ENCODE peak calls at places on chromosome 11, in eight cellular contexts. D is K562, F is heart right ventricle, Y is IMR-90, O is esophagus squamous epithelium, N is AG04450, X is gastrocnemius medialis, M is body of pancreas. R is an unnamed sample.

GRCh38 chr11:29448246-29448877 is 568.5 kb downstream of the KCNA4 start:
- DNase-seq in D (no peak), F (no peak), Y (peak), O (no peak), N (no peak), X (no peak), M (no peak), R (no peak)

GRCh38 chr11:70021586-70021985 is 56.5 kb upstream of the ANO1 start:
- DNase-seq in D (no peak), F (no peak), Y (no peak), O (no peak), N (no peak), X (no peak), M (no peak), R (no peak)

GRCh38 chr11:47837292-47837691 is 10.9 kb downstream of the NUP160 start:
- DNase-seq in D (no peak), F (no peak), Y (no peak), O (no peak), N (no peak), X (no peak), M (peak), R (no peak)

GRCh38 chr11:107702109-107702660 is 9.7 kb downstream of the SLN start:
- DNase-seq in D (no peak), F (no peak), Y (no peak), O (no peak), N (no peak), X (no peak), M (no peak), R (no peak)

GRCh38 chr11:113446938-113447337 is 28.3 kb downstream of the DRD2 start:
- DNase-seq in D (no peak), F (no peak), Y (no peak), O (no peak), N (no peak), X (no peak), M (no peak), R (peak)

GRCh38 chr11:45076761-45077160 is 69.7 kb upstream of the PRDM11 start:
- DNase-seq in D (no peak), F (no peak), Y (no peak), O (no peak), N (no peak), X (no peak), M (no peak), R (no peak)

GRCh38 chr11:120017582-120017981 is 120.3 kb downstream of the TRIM29 start:
- DNase-seq in D (no peak), F (no peak), Y (no peak), O (no peak), N (no peak), X (no peak), M (no peak), R (no peak)

GRCh38 chr11:96943970-96944369 is 554.2 kb downstream of the JRKL start:
- DNase-seq in D (no peak), F (no peak), Y (no peak), O (no peak), N (no peak), X (no peak), M (no peak), R (no peak)

GRCh38 chr11:59802639-59803176 is 7.9 kb downstream of the MRPL16 start:
- DNase-seq in D (peak), F (no peak), Y (peak), O (no peak), N (no peak), X (no peak), M (peak), R (peak)

GRCh38 chr11:16805942-16806341 is 67.5 kb downstream of the C11orf58 start:
- DNase-seq in D (no peak), F (no peak), Y (peak), O (no peak), N (no peak), X (no peak), M (no peak), R (no peak)

GRCh38 chr11:10844364-10844763 is 13.5 kb downstream of the ZBED5 start:
- DNase-seq in D (no peak), F (no peak), Y (peak), O (no peak), N (no peak), X (no peak), M (no peak), R (no peak)

GRCh38 chr11:91527380-91528030 is 697.1 kb upstream of the FAT3 start:
- DNase-seq in D (no peak), F (no peak), Y (no peak), O (no peak), N (no peak), X (no peak), M (no peak), R (no peak)

GRCh38 chr11:45180888-45181594 is 34.6 kb downstream of the PRDM11 start:
- DNase-seq in D (peak), F (peak), Y (peak), O (no peak), N (no peak), X (no peak), M (peak), R (peak)

GRCh38 chr11:80188228-80188627 is 747.4 kb upstream of the TENM4 start:
- DNase-seq in D (no peak), F (no peak), Y (no peak), O (no peak), N (no peak), X (no peak), M (no peak), R (no peak)

GRCh38 chr11:77658213-77659013 is 20.8 kb upstream of the CLNS1A start:
- DNase-seq in D (peak), F (no peak), Y (peak), O (no peak), N (no peak), X (no peak), M (no peak), R (no peak)

GRCh38 chr11:102495161-102496042 is 35.1 kb downstream of the MMP7 start:
- DNase-seq in D (peak), F (no peak), Y (peak), O (no peak), N (peak), X (peak), M (peak), R (peak)

GRCh38 chr11:44171518-44171917 is 76.0 kb downstream of the EXT2 start:
- DNase-seq in D (no peak), F (no peak), Y (no peak), O (no peak), N (no peak), X (no peak), M (no peak), R (no peak)

GRCh38 chr11:70707821-70708220 is 309.5 kb downstream of the CTTN start:
- DNase-seq in D (no peak), F (no peak), Y (no peak), O (no peak), N (no peak), X (no peak), M (no peak), R (no peak)

GRCh38 chr11:5684627-5685362 is at the start of gene TRIM5:
- DNase-seq in D (peak), F (peak), Y (peak), O (peak), N (peak), X (peak), M (peak), R (peak)

GRCh38 chr11:134037093-134037908 is 31.6 kb upstream of the JAM3 start:
- DNase-seq in D (peak), F (peak), Y (peak), O (no peak), N (peak), X (no peak), M (peak), R (peak)

GRCh38 chr11:227824-228223 is 8.3 kb downstream of the SIRT3 start:
- DNase-seq in D (no peak), F (no peak), Y (no peak), O (no peak), N (no peak), X (no peak), M (no peak), R (no peak)

GRCh38 chr11:69140635-69141034 is 15.1 kb upstream of the SMIM38 start:
- DNase-seq in D (no peak), F (no peak), Y (no peak), O (no peak), N (no peak), X (no peak), M (no peak), R (no peak)

GRCh38 chr11:50174189-50174588 is 141.5 kb downstream of the OR4C45 start:
- DNase-seq in D (no peak), F (no peak), Y (peak), O (no peak), N (no peak), X (no peak), M (no peak), R (no peak)

GRCh38 chr11:132409591-132410375 is 1039.4 kb downstream of the NTM start:
- DNase-seq in D (no peak), F (no peak), Y (no peak), O (no peak), N (no peak), X (no peak), M (no peak), R (no peak)

GRCh38 chr11:8363924-8364323 is 100.2 kb upstream of the LMO1 start:
- DNase-seq in D (no peak), F (no peak), Y (no peak), O (no peak), N (no peak), X (no peak), M (no peak), R (no peak)

GRCh38 chr11:61959678-61960077 is 7.8 kb downstream of the FTH1 start:
- DNase-seq in D (no peak), F (no peak), Y (no peak), O (no peak), N (no peak), X (no peak), M (peak), R (no peak)

GRCh38 chr11:8610532-8611116 is 16.6 kb upstream of the STK33 start:
- DNase-seq in D (no peak), F (no peak), Y (no peak), O (no peak), N (no peak), X (no peak), M (no peak), R (peak)

GRCh38 chr11:6202036-6202435 is 3.0 kb downstream of the OR52W1 start:
- DNase-seq in D (no peak), F (no peak), Y (peak), O (no peak), N (no peak), X (no peak), M (no peak), R (no peak)

GRCh38 chr11:78406568-78407196 is 10.9 kb downstream of the GAB2 start:
- DNase-seq in D (no peak), F (no peak), Y (no peak), O (no peak), N (no peak), X (no peak), M (no peak), R (no peak)

GRCh38 chr11:95068549-95068948 is 1.8 kb downstream of the SRSF8 start:
- DNase-seq in D (no peak), F (peak), Y (peak), O (peak), N (no peak), X (peak), M (peak), R (peak)

GRCh38 chr11:75270896-75271415 is 30.4 kb downstream of the TPBGL start:
- DNase-seq in D (peak), F (no peak), Y (peak), O (no peak), N (no peak), X (no peak), M (no peak), R (peak)

GRCh38 chr11:35305670-35306382 is 113.5 kb downstream of the SLC1A2 start:
- DNase-seq in D (peak), F (no peak), Y (peak), O (no peak), N (no peak), X (no peak), M (no peak), R (peak)

GRCh38 chr11:118623291-118623655 is 15.9 kb downstream of the PHLDB1 start:
- DNase-seq in D (no peak), F (no peak), Y (peak), O (no peak), N (no peak), X (no peak), M (no peak), R (peak)

DNA sequence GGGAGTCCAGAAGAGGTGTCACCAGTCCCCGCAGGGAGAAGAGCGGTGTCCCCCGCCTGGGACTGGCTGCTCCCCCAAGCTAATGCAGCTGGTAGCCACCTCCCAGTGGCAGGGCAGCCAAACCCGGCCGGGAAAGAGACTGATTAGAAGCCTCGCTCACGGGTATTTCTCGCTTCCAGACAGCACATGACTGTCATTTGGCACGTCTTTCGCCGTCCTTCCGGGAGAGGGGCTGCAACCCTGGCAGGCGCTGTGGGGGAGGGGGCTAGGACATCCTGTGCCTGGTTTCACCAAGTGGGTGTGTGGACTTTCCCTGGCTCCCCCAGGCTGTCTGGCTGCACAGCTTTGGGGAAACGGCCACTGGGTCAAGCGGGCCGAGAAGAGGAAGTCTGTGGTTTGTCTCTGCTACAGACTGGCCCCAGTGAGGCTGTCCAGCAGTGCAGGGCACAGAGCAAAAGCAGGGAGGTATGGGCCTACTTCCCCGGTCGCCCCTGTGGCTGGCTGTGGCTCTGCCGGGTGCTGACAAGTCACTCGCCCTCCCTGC is 3.8 kb downstream of the CD81 start:
- DNase-seq in D (no peak), F (peak), Y (no peak), O (no peak), N (no peak), X (peak), M (no peak), R (no peak)
- H3K4me3 ChIP-seq in D (no peak), F (peak), Y (no peak), O (peak), N (peak), X (no peak), M (no peak), R (no peak)

DNA sequence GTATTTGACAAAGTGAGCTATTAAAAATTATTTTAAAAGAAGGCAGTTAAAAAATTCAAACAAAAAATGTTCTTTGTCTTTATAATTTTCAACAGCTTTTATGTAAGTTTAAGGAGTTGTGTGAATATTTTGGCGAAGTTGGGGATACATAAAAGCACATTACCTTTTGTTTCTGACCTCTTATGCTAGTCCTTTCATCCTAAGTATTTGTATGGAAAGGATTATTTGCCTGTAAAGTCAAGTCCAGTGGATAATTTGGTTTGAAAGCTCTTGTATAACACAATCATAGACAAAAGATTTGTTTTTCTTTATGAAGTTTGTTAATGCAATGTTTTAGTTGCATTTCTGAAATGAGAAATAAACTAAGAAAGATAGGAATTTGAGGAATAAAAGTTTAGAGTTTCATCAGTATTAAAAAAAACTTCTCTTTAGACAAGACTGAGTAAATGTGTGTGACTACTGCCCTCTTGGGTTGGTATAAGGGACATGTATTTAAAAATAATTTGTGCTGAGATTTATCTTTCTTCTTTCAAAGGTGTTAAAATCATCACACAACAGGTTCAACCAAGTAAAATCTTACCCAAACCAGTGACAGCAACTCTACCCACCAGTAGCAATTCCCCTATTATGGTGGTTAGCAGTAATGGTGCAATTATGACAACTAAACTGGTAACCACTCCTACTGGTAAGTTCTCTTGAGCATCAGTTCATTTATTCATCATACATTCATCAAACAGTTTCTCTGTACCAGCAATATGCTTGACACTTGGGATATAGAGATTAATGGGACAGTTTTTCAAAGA is 68.2 kb downstream of the EMSY start:
- DNase-seq in D (no peak), F (no peak), Y (peak), O (no peak), N (peak), X (no peak), M (no peak), R (no peak)
- TF ChIP-seq CTCF in D (peak), F (peak), Y (peak), O (no peak), N (peak), X (no peak), M (peak), R (peak)

DNA sequence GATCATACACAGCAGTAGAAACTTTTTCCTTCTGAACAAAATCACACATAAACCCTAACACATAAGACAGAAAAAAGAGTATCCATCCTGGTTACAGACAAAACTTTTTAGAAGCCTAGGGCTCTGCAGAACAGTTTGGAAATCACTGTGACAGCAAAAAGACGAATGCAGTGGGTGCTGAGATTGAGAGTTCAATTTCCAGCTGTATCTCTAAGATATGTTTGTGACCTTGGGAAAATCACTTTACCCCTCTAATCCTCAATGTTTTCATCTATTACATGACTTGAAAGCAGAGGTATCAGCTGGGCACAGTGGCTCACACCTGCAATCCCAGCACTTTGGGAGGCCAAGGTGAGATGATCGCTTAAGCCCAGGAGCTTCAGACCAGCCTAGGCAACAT is 128.5 kb downstream of the SIK3 start:
- DNase-seq in D (no peak), F (no peak), Y (no peak), O (no peak), N (no peak), X (no peak), M (no peak), R (no peak)
- H3K4me3 ChIP-seq in D (no peak), F (no peak), Y (no peak), O (no peak), N (no peak), X (no peak), M (no peak), R (no peak)

GRCh38 chr11:12235549-12235944 is 125.2 kb downstream of the MICAL2 start:
- DNase-seq in D (peak), F (no peak), Y (peak), O (no peak), N (no peak), X (no peak), M (no peak), R (no peak)
- TF ChIP-seq CTCF in D (peak), F (peak), Y (peak), O (no peak), N (no peak), X (no peak), M (peak), R (no peak)

DNA sequence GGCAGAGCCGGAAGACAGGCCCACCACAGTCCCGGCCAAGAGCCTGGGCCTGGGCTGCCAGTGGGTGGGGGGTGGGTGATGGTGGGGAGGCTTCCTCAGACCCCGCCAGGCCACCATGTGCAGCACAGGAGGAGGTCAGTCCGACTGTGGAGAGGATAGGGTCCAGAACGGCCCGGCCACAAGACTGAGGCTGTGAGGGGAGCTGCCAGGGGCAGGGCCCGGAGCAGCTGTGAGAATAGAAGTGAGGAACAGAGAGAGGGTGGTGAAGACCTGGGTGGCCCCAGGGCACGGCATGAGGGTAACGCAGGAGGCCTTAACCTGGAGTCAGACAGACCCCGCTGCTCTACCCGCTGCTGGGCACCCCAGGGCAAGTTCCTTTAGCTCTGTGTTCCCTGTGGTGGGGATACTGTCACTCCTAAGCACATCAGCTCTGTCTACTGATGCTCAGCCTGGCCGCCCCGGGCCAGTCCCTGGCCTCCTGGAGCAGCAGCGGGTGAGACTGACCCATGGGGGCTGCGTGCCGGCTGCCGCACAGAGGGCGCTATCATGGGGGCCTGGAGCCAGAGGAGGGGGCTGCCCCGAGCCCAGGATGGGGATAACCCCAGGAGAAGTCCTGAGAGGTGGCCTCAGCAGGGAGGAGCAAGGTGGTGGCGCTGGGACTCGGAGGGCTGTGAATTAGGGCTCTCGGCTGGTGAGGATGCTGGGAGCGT is 1.7 kb downstream of the FERMT3 start:
- DNase-seq in D (peak), F (no peak), Y (no peak), O (no peak), N (no peak), X (no peak), M (no peak), R (no peak)
- H3K4me3 ChIP-seq in D (peak), F (peak), Y (no peak), O (peak), N (no peak), X (peak), M (no peak), R (no peak)

GRCh38 chr11:67439321-67440228 is 2.1 kb upstream of the PTPRCAP start:
- DNase-seq in D (no peak), F (no peak), Y (no peak), O (no peak), N (no peak), X (no peak), M (no peak), R (peak)
- TF ChIP-seq CTCF in D (peak), F (peak), Y (no peak), O (no peak), N (peak), X (no peak), M (peak), R (peak)

R was measured in BE2C.